ENCODE peak calls at places on chromosomes 5 and 9, in five cellular contexts. B is activated CD8-positive, alpha-beta memory T cell treated with anti-CD3 and anti-CD28 coated beads, Interleukin-2, amount 50 U/mL, for 48 hours; W is activated effector memory CD4-positive, alpha-beta T cell treated with anti-CD3 and anti-CD28 coated beads, Interleukin-2, amount 50 U/mL, for 16 hours; Q is iris pigment epithelial cell; E is NCI-H524 treated with DMSO at 0.1 percent for 48 hours. U is an unnamed sample.

GRCh38 chr9:127015926-127016512 is 101.4 kb downstream of the RALGPS1 start:
- DNase-seq in E (peak), W (no peak), Q (no peak), B (no peak), U (no peak)

GRCh38 chr5:108747111-108748009 is at the start of gene FER:
- DNase-seq in E (no peak), Q (peak), W (peak), B (peak), U (no peak)

GRCh38 chr5:145834917-145835838 is at the start of gene PRELID2:
- DNase-seq in E (peak), W (peak), B (peak), Q (peak), U (peak)

GRCh38 chr5:145479862-145480261 is 355.3 kb downstream of the PRELID2 start:
- DNase-seq in B (no peak), Q (peak), W (no peak), E (no peak), U (no peak)

GRCh38 chr9:114076237-114077161 is 1.6 kb downstream of the AMBP start:
- DNase-seq in B (no peak), E (no peak), W (peak), Q (no peak), U (no peak)

GRCh38 chr9:124122813-124123462 is 111.4 kb downstream of the LHX2 start:
- DNase-seq in W (no peak), E (no peak), Q (peak), B (no peak), U (no peak)

GRCh38 chr5:172477466-172477865 is 23.1 kb upstream of the SH3PXD2B start:
- DNase-seq in B (no peak), E (no peak), Q (no peak), W (no peak), U (no peak)

GRCh38 chr5:177085985-177086917 is at the start of gene FGFR4:
- DNase-seq in B (peak), E (no peak), Q (peak), W (peak), U (peak)

GRCh38 chr9:136728548-136729123 is 14.1 kb downstream of the LCN10 start:
- DNase-seq in B (no peak), E (no peak), W (no peak), Q (peak), U (no peak)

GRCh38 chr5:84450617-84451414 is 66.1 kb upstream of the EDIL3 start:
- DNase-seq in B (no peak), W (no peak), E (no peak), Q (peak), U (no peak)

GRCh38 chr9:4859035-4859434 is 66.3 kb downstream of the RCL1 start:
- DNase-seq in B (no peak), Q (no peak), E (no peak), W (no peak), U (no peak)

GRCh38 chr5:77428033-77428432 is 64.1 kb downstream of the WDR41 start:
- DNase-seq in E (no peak), W (no peak), B (no peak), Q (no peak), U (no peak)

GRCh38 chr9:114314881-114315722 is 7.8 kb upstream of the ORM1 start:
- DNase-seq in W (peak), Q (no peak), E (no peak), B (peak), U (no peak)

GRCh38 chr9:134099123-134099761 is 31.4 kb upstream of the BRD3 start:
- DNase-seq in Q (peak), W (peak), E (no peak), B (peak), U (peak)

GRCh38 chr9:86892576-86892975 is 54.7 kb downstream of the GAS1 start:
- DNase-seq in E (no peak), Q (peak), W (no peak), B (no peak), U (no peak)

GRCh38 chr5:73199671-73200070 is 26.7 kb downstream of the TMEM174 start:
- DNase-seq in Q (no peak), B (no peak), W (no peak), E (no peak), U (no peak)

GRCh38 chr5:173733831-173734491 is 117.5 kb upstream of the BOD1 start:
- DNase-seq in B (no peak), W (no peak), Q (no peak), E (no peak), U (no peak)